ENCODE peak calls at places on chromosomes 3 and 15, in four cellular contexts. One of them, this sample, is unnamed.

GRCh38 chr15:82298520-82298919 is 35.9 kb downstream of the SAXO2 start:
- DNase-seq in PC-3: no peak
- DNase-seq in neural progenitor cell: no peak
- DNase-seq in OCI-LY7: no peak
- DNase-seq in this sample: no peak

GRCh38 chr3:2558828-2559227 is 460.2 kb downstream of the CNTN4 start:
- DNase-seq in OCI-LY7: no peak
- DNase-seq in neural progenitor cell: no peak
- DNase-seq in PC-3: no peak
- DNase-seq in this sample: no peak

GRCh38 chr15:63348392-63348791 is 33.3 kb downstream of the CA12 start:
- DNase-seq in PC-3: peak; percentile 85
- DNase-seq in neural progenitor cell: no peak
- DNase-seq in OCI-LY7: no peak
- DNase-seq in this sample: no peak

GRCh38 chr3:30914696-30915095 is 20.2 kb upstream of the GADL1 start:
- DNase-seq in OCI-LY7: no peak
- DNase-seq in PC-3: no peak
- DNase-seq in neural progenitor cell: no peak
- DNase-seq in this sample: no peak

GRCh38 chr3:102745881-102746280 is 311.1 kb downstream of the ZPLD1 start:
- DNase-seq in neural progenitor cell: no peak
- DNase-seq in PC-3: peak; percentile 44
- DNase-seq in OCI-LY7: no peak
- DNase-seq in this sample: peak; percentile 4

GRCh38 chr3:17158941-17159682 is 274.4 kb downstream of the PLCL2 start:
- DNase-seq in PC-3: peak; percentile 28
- DNase-seq in neural progenitor cell: no peak
- DNase-seq in OCI-LY7: no peak
- DNase-seq in this sample: no peak

GRCh38 chr3:127709320-127710060 is 36.7 kb downstream of the ABTB1 start:
- DNase-seq in neural progenitor cell: no peak
- DNase-seq in OCI-LY7: no peak
- DNase-seq in PC-3: no peak
- DNase-seq in this sample: no peak

GRCh38 chr3:50278106-50278867 is 600 bp upstream of the LSMEM2 start:
- DNase-seq in PC-3: no peak
- DNase-seq in OCI-LY7: no peak
- DNase-seq in neural progenitor cell: no peak
- DNase-seq in this sample: no peak

GRCh38 chr3:66393486-66394260 is 107.1 kb downstream of the LRIG1 start:
- DNase-seq in PC-3: no peak
- DNase-seq in OCI-LY7: peak; percentile 28
- DNase-seq in neural progenitor cell: no peak
- DNase-seq in this sample: no peak

GRCh38 chr3:53880396-53881345 is 1.3 kb downstream of the ACTR8 start:
- DNase-seq in PC-3: no peak
- DNase-seq in OCI-LY7: no peak
- DNase-seq in neural progenitor cell: peak; percentile 58
- DNase-seq in this sample: no peak

GRCh38 chr15:39908186-39908585 is 11.9 kb downstream of the GPR176 start:
- DNase-seq in OCI-LY7: no peak
- DNase-seq in PC-3: peak; percentile 82
- DNase-seq in neural progenitor cell: no peak
- DNase-seq in this sample: no peak

DNA sequence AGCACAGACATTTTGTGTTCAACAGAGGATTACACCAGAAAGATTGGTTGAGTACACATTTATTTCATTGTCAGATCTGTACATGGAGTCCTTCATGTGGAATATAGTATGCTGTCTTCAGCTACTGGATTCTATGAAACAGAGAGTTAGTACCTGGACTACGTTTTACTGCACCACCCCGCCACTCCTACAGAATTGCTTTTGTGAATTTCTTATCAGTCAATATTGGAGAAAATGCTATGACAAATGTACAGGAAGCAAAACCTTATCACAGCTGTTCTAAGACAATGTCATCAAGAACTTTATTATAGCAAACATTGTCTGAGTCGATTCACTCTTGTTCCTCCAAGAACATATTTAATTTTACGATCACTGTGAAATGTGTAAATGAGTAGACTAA is 1346.2 kb downstream of the OTOL1 start:
- DNase-seq in PC-3: no peak
- DNase-seq in neural progenitor cell: no peak
- DNase-seq in OCI-LY7: no peak
- DNase-seq in this sample: no peak
- TF ChIP-seq EZH2phosphoT487 in PC-3: no peak
- TF ChIP-seq EZH2phosphoT487 in neural progenitor cell: no peak
- TF ChIP-seq EZH2phosphoT487 in OCI-LY7: no peak
- TF ChIP-seq EZH2phosphoT487 in this sample: no peak

GRCh38 chr3:129417354-129417753 is 11.1 kb downstream of the EFCAB12 start:
- DNase-seq in neural progenitor cell: no peak
- DNase-seq in PC-3: no peak
- DNase-seq in OCI-LY7: no peak
- DNase-seq in this sample: no peak
- TF ChIP-seq EZH2phosphoT487 in neural progenitor cell: no peak
- TF ChIP-seq EZH2phosphoT487 in PC-3: no peak
- TF ChIP-seq EZH2phosphoT487 in OCI-LY7: no peak
- TF ChIP-seq EZH2phosphoT487 in this sample: no peak

GRCh38 chr3:109685084-109686079 is 348.0 kb upstream of the DPPA4 start:
- DNase-seq in PC-3: peak; percentile 99
- DNase-seq in neural progenitor cell: no peak
- DNase-seq in OCI-LY7: no peak
- DNase-seq in this sample: peak; percentile 93
- TF ChIP-seq EZH2phosphoT487 in PC-3: no peak
- TF ChIP-seq EZH2phosphoT487 in neural progenitor cell: no peak
- TF ChIP-seq EZH2phosphoT487 in OCI-LY7: no peak
- TF ChIP-seq EZH2phosphoT487 in this sample: no peak

DNA sequence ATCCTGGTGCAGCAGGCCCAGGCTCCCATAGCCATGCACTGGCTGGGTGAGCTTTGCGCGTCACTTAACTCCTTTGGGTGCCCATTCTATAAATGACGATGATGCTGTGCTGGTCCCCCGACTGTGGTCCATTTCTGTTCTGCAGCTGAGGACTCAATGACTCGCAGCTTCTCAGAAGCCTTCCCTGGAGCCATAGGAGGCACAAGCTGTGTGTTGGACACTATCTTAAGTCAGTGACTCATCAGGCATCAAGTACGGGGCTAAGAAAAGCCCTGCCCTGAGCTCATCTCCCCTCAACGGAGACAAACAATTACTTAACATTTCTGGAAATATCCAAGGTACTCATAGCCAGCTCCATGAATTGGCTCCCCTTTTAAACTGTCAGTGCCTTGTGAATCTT is 13.8 kb upstream of the MUSTN1 start:
- DNase-seq in neural progenitor cell: no peak
- DNase-seq in OCI-LY7: no peak
- DNase-seq in PC-3: peak; percentile 41
- DNase-seq in this sample: no peak
- TF ChIP-seq EZH2phosphoT487 in neural progenitor cell: no peak
- TF ChIP-seq EZH2phosphoT487 in OCI-LY7: no peak
- TF ChIP-seq EZH2phosphoT487 in PC-3: no peak
- TF ChIP-seq EZH2phosphoT487 in this sample: no peak

GRCh38 chr3:26625187-26625586 is 2.6 kb downstream of the LRRC3B start:
- DNase-seq in PC-3: no peak
- DNase-seq in neural progenitor cell: peak; percentile 2
- DNase-seq in OCI-LY7: no peak
- DNase-seq in this sample: no peak

GRCh38 chr3:26621891-26622633 is 510 bp upstream of the LRRC3B start:
- DNase-seq in neural progenitor cell: peak; percentile 36
- DNase-seq in PC-3: no peak
- DNase-seq in OCI-LY7: no peak
- DNase-seq in this sample: no peak

GRCh38 chr3:26624209-26624775 is 1.7 kb downstream of the LRRC3B start:
- DNase-seq in neural progenitor cell: peak; percentile 57
- DNase-seq in OCI-LY7: no peak
- DNase-seq in PC-3: no peak
- DNase-seq in this sample: no peak

GRCh38 chr3:26622634-26623408 is at the start of gene LRRC3B:
- DNase-seq in neural progenitor cell: peak; percentile 89
- DNase-seq in PC-3: no peak
- DNase-seq in OCI-LY7: no peak
- DNase-seq in this sample: no peak

DNA sequence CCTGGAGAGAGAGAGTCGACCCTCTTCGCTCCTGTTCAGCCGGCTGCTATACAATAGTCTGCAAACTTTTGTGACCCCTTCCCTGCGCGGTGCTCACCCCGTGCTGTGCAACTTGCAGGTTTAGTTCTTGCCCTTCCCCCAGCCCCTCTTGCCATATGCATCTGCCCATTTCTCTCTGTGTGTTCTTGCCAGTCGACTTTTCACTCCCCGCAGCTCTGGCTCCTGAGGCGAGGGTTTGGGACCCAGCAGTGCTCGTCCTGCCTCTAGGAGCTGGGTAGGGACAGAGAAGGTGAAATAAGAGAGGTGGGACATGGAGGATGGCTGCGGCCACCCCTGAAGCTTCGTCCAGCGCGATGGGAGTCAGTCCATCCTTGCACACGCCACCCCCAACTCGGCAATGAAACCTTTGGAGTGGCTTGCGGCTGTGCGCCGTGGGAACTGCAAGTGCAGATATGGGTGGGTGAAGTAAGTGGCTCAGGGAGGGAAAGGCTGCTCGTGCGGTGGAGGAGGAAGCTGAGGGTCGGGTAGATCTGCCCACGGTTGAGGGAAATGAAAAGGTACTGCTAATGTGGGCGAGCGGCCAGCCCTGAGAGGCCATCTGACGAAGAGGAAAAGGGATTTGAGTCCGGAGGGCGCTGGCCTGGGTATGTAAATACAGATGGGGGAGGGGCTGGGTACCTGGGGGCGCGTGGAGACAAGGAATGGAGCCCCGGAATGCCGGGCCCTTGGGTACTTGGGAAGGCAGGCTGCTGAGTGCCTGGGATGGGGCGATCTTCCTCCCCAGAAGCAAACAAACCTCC is 1.0 kb downstream of the LRRC3B start:
- DNase-seq in OCI-LY7: no peak
- DNase-seq in PC-3: no peak
- DNase-seq in neural progenitor cell: peak; percentile 65
- DNase-seq in this sample: no peak
- TF ChIP-seq EZH2phosphoT487 in OCI-LY7: no peak
- TF ChIP-seq EZH2phosphoT487 in PC-3: no peak
- TF ChIP-seq EZH2phosphoT487 in neural progenitor cell: peak; percentile 15
- TF ChIP-seq EZH2phosphoT487 in this sample: no peak

GRCh38 chr3:3739345-3740060 is 59.7 kb upstream of the LRRN1 start:
- DNase-seq in neural progenitor cell: peak; percentile 35
- DNase-seq in OCI-LY7: no peak
- DNase-seq in PC-3: no peak
- DNase-seq in this sample: no peak
- TF ChIP-seq EZH2phosphoT487 in neural progenitor cell: no peak
- TF ChIP-seq EZH2phosphoT487 in OCI-LY7: no peak
- TF ChIP-seq EZH2phosphoT487 in PC-3: no peak
- TF ChIP-seq EZH2phosphoT487 in this sample: no peak

DNA sequence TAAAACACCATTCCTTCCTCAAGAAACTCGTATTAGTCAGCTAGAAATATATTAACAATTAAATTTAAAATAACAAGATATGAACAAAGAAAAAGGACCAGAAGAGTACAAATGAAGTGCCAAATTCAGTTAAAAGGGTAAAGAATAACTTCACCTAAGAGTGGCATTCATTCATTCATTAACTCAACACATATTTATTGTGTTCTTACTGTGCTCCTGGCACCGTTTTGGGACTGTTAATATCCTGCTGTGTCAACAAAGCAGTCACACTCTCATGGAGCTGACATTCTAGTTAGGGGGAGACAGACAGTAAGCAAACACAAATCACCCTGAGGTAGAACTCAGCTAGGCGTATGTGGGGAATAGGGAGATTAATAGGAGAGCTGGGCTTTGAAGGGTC is 123.6 kb upstream of the DPPA4 start:
- DNase-seq in PC-3: no peak
- DNase-seq in OCI-LY7: no peak
- DNase-seq in neural progenitor cell: no peak
- DNase-seq in this sample: no peak
- TF ChIP-seq EZH2phosphoT487 in PC-3: no peak
- TF ChIP-seq EZH2phosphoT487 in OCI-LY7: no peak
- TF ChIP-seq EZH2phosphoT487 in neural progenitor cell: no peak
- TF ChIP-seq EZH2phosphoT487 in this sample: no peak

GRCh38 chr15:22224241-22224671 is 143.9 kb downstream of the OR4M2 start:
- DNase-seq in PC-3: no peak
- DNase-seq in neural progenitor cell: no peak
- DNase-seq in OCI-LY7: peak; percentile 50
- DNase-seq in this sample: no peak
- TF ChIP-seq EZH2phosphoT487 in PC-3: no peak
- TF ChIP-seq EZH2phosphoT487 in neural progenitor cell: no peak
- TF ChIP-seq EZH2phosphoT487 in OCI-LY7: no peak
- TF ChIP-seq EZH2phosphoT487 in this sample: no peak

DNA sequence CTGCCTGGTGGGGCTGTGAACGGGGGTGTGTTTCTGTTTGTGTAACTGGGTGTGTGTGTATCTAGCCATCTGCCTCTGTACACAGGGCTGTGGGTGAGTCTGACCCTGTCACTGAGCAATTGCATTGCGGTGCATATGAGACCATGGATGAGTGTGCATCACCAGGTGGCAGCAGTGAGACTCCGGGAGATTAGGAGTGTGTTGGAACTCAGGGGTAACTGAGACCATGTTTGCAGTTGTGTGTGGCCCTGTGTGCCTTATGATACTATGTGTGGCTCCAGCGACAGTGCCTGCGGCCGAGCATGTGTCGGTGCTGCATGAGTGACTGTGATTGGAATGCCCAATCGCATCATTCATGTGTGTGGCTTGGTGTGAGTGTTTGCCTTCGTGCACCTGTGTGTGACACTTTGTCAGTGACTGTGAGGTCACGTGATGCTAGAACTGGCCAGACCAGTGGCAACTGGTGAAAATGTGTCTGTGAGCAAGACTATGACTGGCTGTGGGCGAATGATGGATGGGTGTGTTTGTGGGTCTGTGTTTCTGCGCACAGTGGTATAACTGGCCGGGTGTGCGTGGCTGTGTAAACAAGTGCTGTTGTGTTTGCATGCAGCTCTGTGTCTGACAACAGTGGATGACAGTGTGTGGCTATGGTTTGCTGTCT is 14.0 kb downstream of the VILL start:
- DNase-seq in OCI-LY7: peak; percentile 62
- DNase-seq in neural progenitor cell: peak; percentile 72
- DNase-seq in PC-3: peak; percentile 94
- DNase-seq in this sample: peak; percentile 54
- TF ChIP-seq EZH2phosphoT487 in OCI-LY7: no peak
- TF ChIP-seq EZH2phosphoT487 in neural progenitor cell: no peak
- TF ChIP-seq EZH2phosphoT487 in PC-3: no peak
- TF ChIP-seq EZH2phosphoT487 in this sample: no peak

This sample was measured in HCT116.